ENCODE peak calls at places on chromosomes 7 and 10, in seven cellular contexts. O is AG10803; T is mammary epithelial cell; Z is CD4-positive, alpha-beta T cell; P is brain microvascular endothelial cell; L is IMR-90; G is adrenal gland. E is an unnamed sample.
A peak's percentile ranks its signal among the peaks of the same experiment; 100 is the strongest.

GRCh38 chr7:151088856-151089699 is 2.8 kb downstream of the AGAP3 start:
- DNase-seq in O (peak; percentile 69), P (peak; percentile 41), L (peak; percentile 76), G (peak; percentile 68), T (peak; percentile 85), Z (no peak), E (peak; percentile 53)

GRCh38 chr10:178723-179122 is 43.5 kb downstream of the ZMYND11 start:
- DNase-seq in L (peak; percentile 18), G (no peak), Z (no peak), T (no peak), O (peak; percentile 5), P (no peak), E (no peak)

GRCh38 chr10:22481687-22482539 is 136.6 kb downstream of the SPAG6 start:
- DNase-seq in G (no peak), P (no peak), L (no peak), T (peak; percentile 17), O (peak; percentile 17), Z (no peak), E (no peak)

GRCh38 chr7:43628431-43628830 is 45.5 kb downstream of the STK17A start:
- DNase-seq in P (no peak), O (no peak), Z (no peak), L (no peak), T (no peak), G (no peak), E (no peak)

GRCh38 chr7:30869794-30870491 is 41.7 kb upstream of the AQP1 start:
- DNase-seq in O (peak; percentile 35), G (no peak), Z (no peak), L (peak; percentile 22), T (no peak), P (no peak), E (no peak)

GRCh38 chr7:26616235-26616634 is 248.2 kb downstream of the SKAP2 start:
- DNase-seq in G (no peak), Z (no peak), P (no peak), O (no peak), L (no peak), T (peak; percentile 51), E (no peak)

GRCh38 chr10:125848371-125848770 is 25.0 kb downstream of the BCCIP start:
- DNase-seq in P (no peak), T (no peak), O (no peak), G (no peak), Z (no peak), L (no peak), E (no peak)

GRCh38 chr10:130021373-130021950 is 57.4 kb upstream of the EBF3 start:
- DNase-seq in P (peak; percentile 32), O (peak; percentile 96), T (no peak), Z (no peak), L (peak; percentile 87), G (no peak), E (no peak)

GRCh38 chr10:62456611-62457101 is 82.5 kb downstream of the ZNF365 start:
- DNase-seq in O (peak; percentile 94), Z (no peak), L (peak; percentile 6), P (no peak), G (no peak), T (no peak), E (no peak)

GRCh38 chr10:64973391-64973790 is 1452.2 kb downstream of the REEP3 start:
- DNase-seq in T (no peak), P (no peak), G (no peak), L (no peak), Z (no peak), O (no peak), E (no peak)

GRCh38 chr7:1611708-1612241 is 41.9 kb upstream of the PSMG3 start:
- DNase-seq in Z (no peak), P (peak; percentile 27), L (peak; percentile 73), T (peak; percentile 63), G (no peak), O (peak; percentile 95), E (no peak)

GRCh38 chr7:18558503-18558902 is 63.0 kb downstream of the HDAC9 start:
- DNase-seq in Z (no peak), L (peak; percentile 27), O (peak; percentile 12), P (no peak), G (no peak), T (no peak), E (no peak)

GRCh38 chr7:107078517-107078966 is 34.0 kb downstream of the PRKAR2B start:
- DNase-seq in L (peak; percentile 78), T (peak; percentile 24), G (peak; percentile 92), P (peak; percentile 45), Z (no peak), O (peak; percentile 4), E (no peak)

GRCh38 chr7:159033956-159034938 is 110.4 kb downstream of the VIPR2 start:
- DNase-seq in P (no peak), T (no peak), Z (no peak), L (no peak), O (no peak), G (no peak), E (no peak)

GRCh38 chr7:2553831-2554581 is 1.3 kb downstream of the BRAT1 start:
- DNase-seq in T (no peak), G (no peak), Z (no peak), L (no peak), P (no peak), O (no peak), E (no peak)

GRCh38 chr7:92720604-92721350 is 115.6 kb downstream of the CDK6 start:
- DNase-seq in T (no peak), Z (no peak), L (no peak), P (no peak), O (no peak), G (no peak), E (no peak)

GRCh38 chr10:75065081-75065480 is 46.4 kb upstream of the SAMD8 start:
- DNase-seq in P (no peak), Z (no peak), L (no peak), O (no peak), G (no peak), T (no peak), E (no peak)

GRCh38 chr10:36534471-36535002 is 590.9 kb upstream of the ANKRD30A start:
- DNase-seq in T (peak; percentile 99), P (peak; percentile 72), O (peak; percentile 83), G (no peak), Z (no peak), L (peak; percentile 95), E (no peak)

GRCh38 chr7:21067216-21067615 is 280.5 kb upstream of the SP8 start:
- DNase-seq in P (no peak), Z (no peak), L (no peak), O (no peak), G (no peak), T (peak; percentile 31), E (no peak)

GRCh38 chr10:31340343-31340742 is 21.3 kb downstream of the ZEB1 start:
- DNase-seq in P (no peak), L (no peak), G (no peak), T (no peak), O (no peak), Z (no peak), E (no peak)

DNA sequence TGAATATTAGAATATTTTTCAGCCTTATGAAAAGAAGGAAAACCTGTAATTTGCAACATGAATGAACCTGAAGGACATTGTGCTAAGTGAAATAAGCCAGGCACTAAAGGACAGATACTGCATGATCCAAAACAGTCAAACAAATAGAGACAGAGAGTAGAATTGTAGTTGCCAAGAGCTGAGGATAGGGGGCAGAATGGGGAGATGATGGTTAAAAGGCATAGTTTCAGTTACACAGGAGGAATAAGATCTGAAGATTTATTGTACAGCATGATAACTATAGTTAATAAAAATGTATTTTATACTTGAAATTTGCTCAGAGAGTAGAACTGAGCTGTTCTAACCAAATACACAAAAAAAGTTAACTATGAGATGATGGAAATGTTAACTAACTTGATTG is 149.0 kb upstream of the TMEM106B start:
- DNase-seq in L (no peak), T (no peak), Z (no peak), O (no peak), G (no peak), P (no peak), E (no peak)
- TF ChIP-seq CTCF in L (peak; percentile 18), T (peak; percentile 29), Z (no peak), O (no peak), G (no peak), P (peak; percentile 38), E (no peak)

GRCh38 chr10:77082601-77083252 is 554.9 kb downstream of the KCNMA1 start:
- DNase-seq in P (no peak), O (peak; percentile 53), Z (no peak), T (no peak), G (no peak), L (peak; percentile 15), E (no peak)
- TF ChIP-seq CTCF in P (peak; percentile 44), O (peak; percentile 20), Z (no peak), T (no peak), G (no peak), L (no peak), E (no peak)

GRCh38 chr7:139131622-139132021 is 22.1 kb upstream of the ZC3HAV1 start:
- DNase-seq in L (no peak), Z (no peak), G (no peak), O (no peak), T (no peak), P (no peak), E (no peak)

GRCh38 chr7:139133335-139134139 is 24.0 kb upstream of the ZC3HAV1 start:
- DNase-seq in L (peak; percentile 86), O (peak; percentile 87), T (peak; percentile 87), Z (peak; percentile 87), P (peak; percentile 84), G (peak; percentile 87), E (peak; percentile 64)

GRCh38 chr7:139125637-139126036 is 16.1 kb upstream of the ZC3HAV1 start:
- DNase-seq in P (no peak), G (no peak), L (no peak), Z (no peak), T (no peak), O (no peak), E (no peak)

GRCh38 chr7:139124084-139124914 is 14.8 kb upstream of the ZC3HAV1 start:
- DNase-seq in G (no peak), O (no peak), Z (no peak), P (no peak), L (no peak), T (no peak), E (no peak)

GRCh38 chr7:139127648-139128047 is 18.1 kb upstream of the ZC3HAV1 start:
- DNase-seq in G (no peak), O (peak; percentile 4), L (peak; percentile 48), T (no peak), Z (no peak), P (no peak), E (no peak)
- TF ChIP-seq CTCF in G (no peak), O (no peak), L (peak; percentile 49), T (peak; percentile 4), Z (peak; percentile 68), P (no peak), E (no peak)

DNA sequence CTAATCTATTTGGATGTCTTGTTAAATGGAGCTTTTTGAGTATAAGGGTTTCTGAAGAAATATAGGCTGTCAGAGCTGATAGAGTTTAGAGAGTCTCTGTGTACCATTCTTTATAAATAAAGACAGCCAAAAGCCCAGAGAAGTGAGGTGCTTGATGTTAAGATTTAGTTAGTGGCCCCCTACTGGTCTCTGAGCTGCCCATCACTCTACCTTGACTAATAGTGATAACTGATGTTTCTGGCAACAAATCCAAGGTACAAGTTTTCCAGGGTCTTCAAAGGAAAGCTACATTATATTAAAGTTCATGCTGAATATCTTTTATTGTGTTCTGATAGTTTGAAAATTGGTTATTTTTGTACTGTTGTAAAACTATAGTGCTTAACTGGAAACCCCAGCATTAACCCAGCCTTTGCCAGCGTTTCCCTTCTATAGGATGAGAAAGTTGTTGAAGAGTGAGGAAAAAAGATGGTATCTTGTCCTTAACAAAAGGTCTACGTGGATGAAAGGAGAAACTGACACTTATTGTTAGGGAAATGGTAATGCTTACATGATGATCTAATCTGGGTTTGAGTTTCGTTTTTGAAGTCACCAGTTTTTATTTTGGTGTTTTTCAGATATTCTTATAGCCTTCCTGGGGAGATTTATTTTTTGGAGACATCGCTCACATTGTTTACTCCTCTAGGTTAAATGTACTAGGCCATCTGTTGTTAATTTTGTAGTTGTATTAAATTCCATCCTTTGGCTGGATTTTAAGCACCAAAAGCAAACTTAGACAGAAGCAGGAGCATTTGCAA is 79.0 kb downstream of the AUTS2 start:
- DNase-seq in Z (no peak), G (no peak), P (no peak), L (no peak), O (peak; percentile 67), T (no peak), E (no peak)
- TF ChIP-seq CTCF in Z (no peak), G (no peak), P (peak; percentile 50), L (no peak), O (peak; percentile 34), T (no peak), E (no peak)